ENCODE peak calls at places on chromosomes 16 and 17, in four cellular contexts. U, D, W and A are unnamed samples.

GRCh38 chr16:31351246-31351936 is 3.6 kb upstream of the ITGAX start:
- DNase-seq in U (no peak), D (no peak), W (no peak), A (no peak)

GRCh38 chr17:44122825-44123355 is 551 bp downstream of the HDAC5 start:
- DNase-seq in U (no peak), D (no peak), W (no peak), A (no peak)

GRCh38 chr17:61157246-61157887 is 242.3 kb upstream of the TBX2 start:
- DNase-seq in U (no peak), D (peak), W (no peak), A (no peak)

GRCh38 chr17:81509687-81510523 is 2.7 kb downstream of the ACTG1 start:
- DNase-seq in U (no peak), D (no peak), W (no peak), A (no peak)

GRCh38 chr16:67529639-67530012 is 997 bp downstream of the RIPOR1 start:
- DNase-seq in U (no peak), D (no peak), W (no peak), A (no peak)

GRCh38 chr17:57784226-57784895 is 39.3 kb upstream of the CCDC182 start:
- DNase-seq in U (no peak), D (no peak), W (no peak), A (no peak)

GRCh38 chr17:40480501-40481003 is 20.9 kb downstream of the TNS4 start:
- DNase-seq in U (no peak), D (no peak), W (no peak), A (no peak)

GRCh38 chr17:47763913-47764582 is 31.0 kb downstream of the TBX21 start:
- DNase-seq in U (no peak), D (no peak), W (no peak), A (no peak)

GRCh38 chr17:52517176-52517575 is 358.7 kb upstream of the CA10 start:
- DNase-seq in U (no peak), D (no peak), W (no peak), A (no peak)

GRCh38 chr17:47223007-47223406 is 13.9 kb downstream of the MYL4 start:
- DNase-seq in U (no peak), D (no peak), W (no peak), A (no peak)

GRCh38 chr16:53872248-53873221 is 168.6 kb downstream of the FTO start:
- DNase-seq in U (no peak), D (no peak), W (no peak), A (no peak)

GRCh38 chr16:19542138-19542821 is 13.2 kb upstream of the VPS35L start:
- DNase-seq in U (no peak), D (no peak), W (no peak), A (no peak)

GRCh38 chr17:2002767-2003329 is 22.3 kb downstream of the RTN4RL1 start:
- DNase-seq in U (no peak), D (no peak), W (no peak), A (no peak)

GRCh38 chr17:61574542-61575351 is 16.3 kb downstream of the NACA2 start:
- DNase-seq in U (no peak), D (peak), W (no peak), A (no peak)

GRCh38 chr16:75096730-75097129 is 19.9 kb downstream of the LDHD start:
- DNase-seq in U (no peak), D (no peak), W (no peak), A (no peak)

DNA sequence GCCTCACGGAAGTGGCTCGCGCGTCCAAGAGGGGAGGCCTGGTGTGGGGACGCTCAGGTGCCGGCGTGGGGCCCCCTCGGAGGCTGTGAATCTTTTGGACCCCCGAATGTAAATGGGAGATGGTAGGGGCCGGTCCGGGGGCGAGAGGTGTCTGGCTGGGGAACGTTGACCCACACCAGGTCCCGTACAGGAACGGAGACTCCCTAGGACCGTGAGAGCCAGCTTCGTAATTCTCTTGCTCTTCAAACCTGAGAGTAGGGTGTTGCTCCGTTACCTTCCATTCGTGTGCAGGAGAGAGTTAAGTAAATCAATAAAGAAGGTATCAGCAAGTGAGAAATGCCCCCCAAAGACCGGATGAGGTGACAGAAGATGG is 483 bp downstream of the LYRM1 start:
- DNase-seq in U (no peak), D (no peak), W (no peak), A (no peak)
- TF ChIP-seq POLR2A in U (no peak), D (peak), W (no peak), A (no peak)

DNA sequence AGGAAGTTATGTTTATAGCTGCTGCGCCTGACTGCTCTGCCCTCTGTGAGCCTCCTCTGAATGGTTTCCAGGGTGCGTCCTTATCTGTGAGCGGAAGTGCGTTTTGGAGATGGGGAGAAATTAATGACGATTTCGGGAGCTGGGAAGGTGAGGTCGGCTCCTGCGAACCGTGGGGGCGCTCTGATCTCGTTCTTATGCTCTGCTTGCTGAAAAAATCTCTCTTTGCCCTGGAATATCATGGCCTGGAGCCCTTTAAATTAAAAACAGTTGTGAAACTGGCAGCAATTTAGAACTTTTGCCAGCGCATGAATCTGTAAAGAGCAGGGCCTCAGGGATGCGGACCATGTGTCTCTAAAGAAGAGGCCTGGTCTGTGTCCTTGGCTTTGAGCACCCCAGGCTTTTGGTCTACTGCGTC is 135.8 kb upstream of the ZFHX3 start:
- DNase-seq in U (no peak), D (no peak), W (no peak), A (no peak)
- TF ChIP-seq CTCF in U (no peak), D (no peak), W (no peak), A (no peak)

DNA sequence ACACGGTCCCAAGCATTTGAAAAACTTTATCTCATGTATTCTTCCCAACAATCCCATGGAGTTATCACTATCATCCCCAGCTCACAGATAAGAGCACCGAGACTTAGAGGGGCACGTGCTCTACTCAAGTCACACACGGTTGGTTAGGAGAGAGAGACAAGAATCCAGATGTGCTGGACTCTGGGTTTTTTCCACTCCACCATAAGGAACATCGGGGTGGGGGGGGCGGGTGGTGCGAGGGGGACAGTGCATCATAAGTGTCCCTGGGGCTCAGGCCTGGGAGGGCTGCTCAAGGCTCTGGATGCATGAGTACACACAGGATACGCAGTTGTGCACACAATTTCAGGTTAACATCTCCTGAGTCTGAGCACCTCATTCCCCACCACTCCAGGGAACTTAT is 7.4 kb downstream of the CDC42EP4 start:
- DNase-seq in U (no peak), D (peak), W (no peak), A (no peak)
- H3K4me3 ChIP-seq in U (peak), D (no peak), W (peak), A (no peak)

GRCh38 chr16:27314161-27314723 is 468 bp downstream of the IL4R start:
- DNase-seq in U (peak), D (peak), W (no peak), A (peak)
- TF ChIP-seq POLR2A in U (no peak), D (no peak), W (no peak), A (no peak)

GRCh38 chr17:14296511-14296910 is 4.4 kb upstream of the HS3ST3B1 start:
- DNase-seq in U (peak), D (no peak), W (no peak), A (no peak)
- TF ChIP-seq CTCF in U (no peak), D (no peak), W (no peak), A (no peak)